ENCODE peak calls at places on chromosome 5, in five cellular contexts. I, Z, B, R and E are unnamed samples.
A peak's percentile ranks its signal among the peaks of the same experiment; 100 is the strongest.

GRCh38 chr5:127864511-127864910 is 161.3 kb downstream of the CCDC192 start:
- DNase-seq in I (no peak), Z (no peak), B (no peak), R (no peak), E (no peak)

GRCh38 chr5:133241179-133241728 is 189.4 kb downstream of the HSPA4 start:
- DNase-seq in I (no peak), Z (no peak), B (no peak), R (no peak), E (no peak)

GRCh38 chr5:143733635-143734341 is 78.2 kb upstream of the HMHB1 start:
- DNase-seq in I (no peak), Z (no peak), B (no peak), R (no peak), E (no peak)

GRCh38 chr5:106134549-106134948 is 1536.2 kb downstream of the EFNA5 start:
- DNase-seq in I (no peak), Z (no peak), B (no peak), R (no peak), E (no peak)

GRCh38 chr5:73763300-73764032 is 137.5 kb downstream of the ARHGEF28 start:
- DNase-seq in I (peak; percentile 38), Z (no peak), B (no peak), R (no peak), E (no peak)

GRCh38 chr5:111574316-111574715 is 62.0 kb upstream of the STARD4 start:
- DNase-seq in I (no peak), Z (no peak), B (no peak), R (no peak), E (no peak)

GRCh38 chr5:81256766-81257165 is 23.6 kb downstream of the CKMT2 start:
- DNase-seq in I (no peak), Z (no peak), B (no peak), R (no peak), E (no peak)

GRCh38 chr5:173472164-173472563 is 143.9 kb upstream of the STC2 start:
- DNase-seq in I (no peak), Z (peak; percentile 75), B (peak; percentile 19), R (peak; percentile 93), E (no peak)

GRCh38 chr5:58021476-58021875 is 438.4 kb downstream of the PLK2 start:
- DNase-seq in I (no peak), Z (no peak), B (no peak), R (no peak), E (no peak)

GRCh38 chr5:91076138-91076537 is 307.0 kb downstream of the ARRDC3 start:
- DNase-seq in I (no peak), Z (no peak), B (no peak), R (no peak), E (no peak)